ENCODE peak calls at places on chromosomes 11 and 22, in five cellular contexts. Y, W, R, P and M are unnamed samples.

GRCh38 chr11:92911478-92911877 is 58.0 kb upstream of the MTNR1B start:
- DNase-seq in W (no peak), R (no peak), Y (no peak), P (peak), M (no peak)

GRCh38 chr11:126607374-126607773 is 251.9 kb downstream of the ST3GAL4 start:
- DNase-seq in R (peak), P (peak), W (no peak), Y (no peak), M (peak)

GRCh38 chr11:34425863-34426262 is 12.9 kb upstream of the CAT start:
- DNase-seq in R (no peak), P (no peak), W (no peak), Y (no peak), M (no peak)

GRCh38 chr11:32109596-32109995 is 18.7 kb downstream of the RCN1 start:
- DNase-seq in Y (no peak), W (no peak), P (no peak), R (no peak), M (no peak)

GRCh38 chr22:34045311-34045710 is 125.0 kb upstream of the LARGE1 start:
- DNase-seq in R (no peak), Y (no peak), W (no peak), P (no peak), M (no peak)

GRCh38 chr22:49367016-49367697 is 460.5 kb downstream of the BRD1 start:
- DNase-seq in R (no peak), Y (no peak), W (no peak), P (no peak), M (no peak)

GRCh38 chr11:21142007-21142406 is 472.6 kb downstream of the NELL1 start:
- DNase-seq in Y (no peak), R (no peak), W (no peak), P (no peak), M (no peak)

GRCh38 chr11:126680109-126680508 is 320.5 kb downstream of the KIRREL3 start:
- DNase-seq in R (no peak), P (no peak), W (no peak), Y (no peak), M (no peak)

GRCh38 chr22:22508274-22509176 is at the start of gene ZNF280B:
- DNase-seq in W (no peak), Y (peak), P (peak), R (peak), M (peak)